ENCODE peak calls at places on chromosome X, in seven cellular contexts. M is left ventricle myocardium inferior; P is uterus; R is effector memory CD4-positive, alpha-beta T cell; N is HS-5; T is neural crest cell; Z is spleen. L is an unnamed sample.

GRCh38 chrX:47179221-47179927 is 14.3 kb upstream of the UBA1 start:
- DNase-seq in M (peak), P (no peak), R (no peak), N (no peak), T (no peak), Z (peak), L (no peak)

GRCh38 chrX:7170903-7171302 is 22.9 kb upstream of the PUDP start:
- DNase-seq in M (no peak), P (no peak), R (no peak), N (no peak), T (no peak), Z (no peak), L (no peak)

GRCh38 chrX:131802836-131803626 is 220.1 kb upstream of the STK26 start:
- DNase-seq in M (no peak), P (peak), R (peak), N (no peak), T (no peak), Z (peak), L (no peak)

GRCh38 chrX:151169783-151170182 is 6.6 kb upstream of the GPR50 start:
- DNase-seq in M (no peak), P (no peak), R (no peak), N (no peak), T (no peak), Z (no peak), L (no peak)

GRCh38 chrX:112235547-112235946 is 153.0 kb upstream of the TRPC5 start:
- DNase-seq in M (no peak), P (no peak), R (no peak), N (no peak), T (no peak), Z (no peak), L (no peak)

GRCh38 chrX:119015407-119016242 is 41.2 kb downstream of the LONRF3 start:
- DNase-seq in M (peak), P (peak), R (no peak), N (peak), T (no peak), Z (no peak), L (peak)

GRCh38 chrX:13254076-13254785 is 65.6 kb downstream of the ATXN3L start:
- DNase-seq in M (no peak), P (peak), R (no peak), N (no peak), T (no peak), Z (peak), L (peak)

GRCh38 chrX:22203186-22203585 is 69.5 kb upstream of the CBLL2 start:
- DNase-seq in M (no peak), P (no peak), R (no peak), N (no peak), T (no peak), Z (no peak), L (no peak)

GRCh38 chrX:32868524-32868895 is 342.8 kb downstream of the DMD start:
- DNase-seq in M (no peak), P (no peak), R (no peak), N (no peak), T (no peak), Z (no peak), L (no peak)

GRCh38 chrX:13007519-13008188 is 32.7 kb downstream of the TMSB4X start:
- DNase-seq in M (no peak), P (no peak), R (no peak), N (peak), T (no peak), Z (no peak), L (no peak)

GRCh38 chrX:31593353-31593752 is 521.5 kb upstream of the FTHL17 start:
- DNase-seq in M (no peak), P (no peak), R (no peak), N (no peak), T (no peak), Z (no peak), L (no peak)

GRCh38 chrX:10579753-10580060 is 40.7 kb downstream of the MID1 start:
- DNase-seq in M (no peak), P (no peak), R (no peak), N (no peak), T (no peak), Z (no peak), L (no peak)

GRCh38 chrX:20514358-20514757 is 247.6 kb upstream of the RPS6KA3 start:
- DNase-seq in M (no peak), P (no peak), R (no peak), N (peak), T (no peak), Z (no peak), L (peak)

GRCh38 chrX:102847362-102847761 is 89.7 kb upstream of the RAB40AL start:
- DNase-seq in M (no peak), P (no peak), R (no peak), N (no peak), T (no peak), Z (no peak), L (no peak)

GRCh38 chrX:23742693-23743622 is at the start of gene ACOT9:
- DNase-seq in M (peak), P (peak), R (peak), N (peak), T (peak), Z (peak), L (peak)

GRCh38 chrX:111608724-111609123 is 72.2 kb upstream of the ALG13 start:
- DNase-seq in M (no peak), P (no peak), R (no peak), N (no peak), T (no peak), Z (no peak), L (no peak)

GRCh38 chrX:70117738-70118137 is 15.5 kb upstream of the IGBP1 start:
- DNase-seq in M (no peak), P (no peak), R (no peak), N (no peak), T (no peak), Z (no peak), L (peak)

GRCh38 chrX:153387345-153387744 is 13.8 kb downstream of the PNMA6E start:
- DNase-seq in M (no peak), P (no peak), R (no peak), N (no peak), T (no peak), Z (peak), L (no peak)

GRCh38 chrX:9464435-9465371 is at the start of gene TBL1X:
- DNase-seq in M (peak), P (peak), R (peak), N (no peak), T (peak), Z (peak), L (no peak)

GRCh38 chrX:9759340-9759739 is 6.3 kb downstream of the GPR143 start:
- DNase-seq in M (no peak), P (no peak), R (no peak), N (no peak), T (no peak), Z (no peak), L (no peak)

GRCh38 chrX:110341189-110342035 is 17.2 kb upstream of the RTL9 start:
- DNase-seq in M (no peak), P (no peak), R (no peak), N (peak), T (no peak), Z (no peak), L (peak)

GRCh38 chrX:47278684-47279083 is 45.9 kb downstream of the USP11 start:
- DNase-seq in M (no peak), P (no peak), R (no peak), N (peak), T (no peak), Z (no peak), L (peak)

GRCh38 chrX:41733939-41734338 is 10.0 kb downstream of the GPR82 start:
- DNase-seq in M (no peak), P (no peak), R (no peak), N (no peak), T (no peak), Z (no peak), L (no peak)

GRCh38 chrX:96361844-96362243 is 322.8 kb upstream of the DIAPH2 start:
- DNase-seq in M (no peak), P (no peak), R (no peak), N (no peak), T (no peak), Z (no peak), L (peak)

GRCh38 chrX:133305348-133305747 is 87.2 kb upstream of the TFDP3 start:
- DNase-seq in M (no peak), P (no peak), R (no peak), N (no peak), T (no peak), Z (no peak), L (no peak)

GRCh38 chrX:25013593-25014365 is 2.0 kb downstream of the ARX start:
- DNase-seq in M (no peak), P (no peak), R (no peak), N (no peak), T (no peak), Z (no peak), L (no peak)

GRCh38 chrX:111445485-111445884 is 33.5 kb upstream of the DCX start:
- DNase-seq in M (no peak), P (no peak), R (no peak), N (no peak), T (no peak), Z (no peak), L (peak)

L was measured in foreskin keratinocyte.